ENCODE peak calls at places on chromosomes 4 and X, in eight cellular contexts. J is BJ; V is activated CD4-positive, alpha-beta T cell treated with anti-CD3 and anti-CD28 coated beads for 24 hours; K is NCI-H1092 treated with DMSO at 0.1 percent for 48 hours; N is G401; S is NCI-H1105; X is RWPE2; G is HT1080. Q is an unnamed sample.

GRCh38 chr4:8540072-8540471 is 40.1 kb upstream of the GPR78 start:
- DNase-seq in J (no peak), V (no peak), K (no peak), N (no peak), S (no peak), X (no peak), G (no peak), Q (no peak)

GRCh38 chr4:81353861-81354260 is 117.8 kb downstream of the RASGEF1B start:
- DNase-seq in J (no peak), V (no peak), K (no peak), N (no peak), S (no peak), X (no peak), G (no peak), Q (no peak)

GRCh38 chr4:161931089-161931488 is 232.7 kb downstream of the FSTL5 start:
- DNase-seq in J (no peak), V (no peak), K (no peak), N (no peak), S (no peak), X (no peak), G (no peak), Q (no peak)

GRCh38 chrX:8743126-8743732 is 11.3 kb upstream of the ANOS1 start:
- DNase-seq in J (no peak), V (peak), K (no peak), N (peak), S (no peak), X (no peak), G (peak), Q (no peak)

GRCh38 chrX:7083468-7084396 is 63.8 kb upstream of the STS start:
- DNase-seq in J (peak), V (peak), K (no peak), N (no peak), S (no peak), X (peak), G (peak), Q (no peak)

GRCh38 chrX:153226344-153227190 is 47.5 kb downstream of the MAGEA1 start:
- DNase-seq in J (no peak), V (no peak), K (no peak), N (no peak), S (no peak), X (peak), G (peak), Q (no peak)

GRCh38 chr4:26298198-26298950 is 22.4 kb upstream of the RBPJ start:
- DNase-seq in J (peak), V (no peak), K (no peak), N (peak), S (no peak), X (no peak), G (peak), Q (no peak)

GRCh38 chr4:78432896-78433295 is 118.7 kb upstream of the ANXA3 start:
- DNase-seq in J (peak), V (no peak), K (no peak), N (no peak), S (no peak), X (no peak), G (peak), Q (no peak)

GRCh38 chr4:137685357-137685756 is 153.1 kb upstream of the PCDH18 start:
- DNase-seq in J (no peak), V (no peak), K (no peak), N (no peak), S (no peak), X (no peak), G (no peak), Q (no peak)

GRCh38 chrX:8864151-8864550 is 63.0 kb upstream of the FAM9A start:
- DNase-seq in J (no peak), V (no peak), K (peak), N (no peak), S (peak), X (no peak), G (no peak), Q (peak)

GRCh38 chrX:46317158-46317557 is 228.1 kb downstream of the ZNF674 start:
- DNase-seq in J (no peak), V (no peak), K (no peak), N (no peak), S (no peak), X (no peak), G (no peak), Q (no peak)

GRCh38 chr4:3323071-3323481 is 30.3 kb downstream of the RGS12 start:
- DNase-seq in J (no peak), V (no peak), K (no peak), N (no peak), S (no peak), X (no peak), G (no peak), Q (no peak)

GRCh38 chr4:157803441-157804168 is 369.2 kb downstream of the GASK1B start:
- DNase-seq in J (no peak), V (no peak), K (no peak), N (no peak), S (no peak), X (no peak), G (no peak), Q (no peak)

GRCh38 chrX:9746148-9746880 is 19.3 kb downstream of the GPR143 start:
- DNase-seq in J (no peak), V (no peak), K (no peak), N (no peak), S (no peak), X (no peak), G (peak), Q (no peak)

GRCh38 chr4:48178931-48179330 is 44.9 kb upstream of the TXK start:
- DNase-seq in J (no peak), V (no peak), K (no peak), N (no peak), S (no peak), X (no peak), G (no peak), Q (no peak)

GRCh38 chr4:25098964-25099843 is 61.0 kb downstream of the SEPSECS start:
- DNase-seq in J (no peak), V (no peak), K (peak), N (peak), S (no peak), X (no peak), G (peak), Q (peak)

GRCh38 chrX:17377047-17377692 is 2.2 kb downstream of the NHS start:
- DNase-seq in J (no peak), V (no peak), K (peak), N (peak), S (peak), X (peak), G (peak), Q (no peak)

GRCh38 chrX:44260609-44261008 is 82.9 kb downstream of the EFHC2 start:
- DNase-seq in J (no peak), V (no peak), K (no peak), N (no peak), S (no peak), X (no peak), G (no peak), Q (no peak)

GRCh38 chr4:145797278-145797677 is 117.3 kb downstream of the C4orf51 start:
- DNase-seq in J (no peak), V (no peak), K (no peak), N (no peak), S (no peak), X (no peak), G (no peak), Q (no peak)

GRCh38 chr4:150215601-150216000 is 137.4 kb downstream of the DCLK2 start:
- DNase-seq in J (no peak), V (no peak), K (no peak), N (no peak), S (no peak), X (no peak), G (no peak), Q (no peak)

GRCh38 chr4:148980782-148981181 is 538.6 kb upstream of the NR3C2 start:
- DNase-seq in J (no peak), V (no peak), K (no peak), N (peak), S (no peak), X (no peak), G (no peak), Q (no peak)